ENCODE peak calls at places on chromosome 6, in ten cellular contexts. D is coronary artery, Y is A673, H is kidney tubule cell, Z is Ammon's horn, R is non-pigmented ciliary epithelial cell, L is neuronal stem cell, O is skeletal muscle cell, W is HCEC 1CT, V is AG10803. I is an unnamed sample.

GRCh38 chr6:15303920-15304291 is 58.0 kb downstream of the JARID2 start:
- DNase-seq in D (no peak), Y (no peak), H (no peak), Z (no peak), R (no peak), L (no peak), O (no peak), W (no peak), V (no peak), I (no peak)

GRCh38 chr6:81774542-81774941 is 22.1 kb upstream of the TENT5A start:
- DNase-seq in D (no peak), Y (no peak), H (peak; percentile 66), Z (no peak), R (no peak), L (no peak), O (no peak), W (no peak), V (no peak), I (no peak)

GRCh38 chr6:95518630-95519227 is 58.6 kb upstream of the MANEA start:
- DNase-seq in D (no peak), Y (no peak), H (no peak), Z (no peak), R (no peak), L (no peak), O (no peak), W (no peak), V (no peak), I (no peak)

GRCh38 chr6:13303668-13304017 is 24.7 kb downstream of the TBC1D7 start:
- DNase-seq in D (no peak), Y (peak; percentile 83), H (peak; percentile 59), Z (peak; percentile 71), R (no peak), L (no peak), O (no peak), W (peak; percentile 69), V (peak; percentile 31), I (no peak)

GRCh38 chr6:2828629-2829028 is 13.0 kb downstream of the SERPINB1 start:
- DNase-seq in D (no peak), Y (no peak), H (no peak), Z (no peak), R (no peak), L (no peak), O (no peak), W (no peak), V (no peak), I (no peak)

GRCh38 chr6:35318845-35319220 is 21.2 kb downstream of the DEF6 start:
- DNase-seq in D (no peak), Y (no peak), H (no peak), Z (no peak), R (no peak), L (no peak), O (no peak), W (no peak), V (no peak), I (no peak)

GRCh38 chr6:11434565-11435326 is 102.8 kb upstream of the TMEM170B start:
- DNase-seq in D (no peak), Y (no peak), H (no peak), Z (no peak), R (peak; percentile 74), L (no peak), O (peak; percentile 79), W (peak; percentile 82), V (peak; percentile 90), I (peak; percentile 67)

GRCh38 chr6:43759926-43760798 is 9.8 kb upstream of the VEGFA start:
- DNase-seq in D (no peak), Y (no peak), H (no peak), Z (no peak), R (no peak), L (no peak), O (no peak), W (no peak), V (no peak), I (no peak)